ENCODE peak calls at places on chromosomes 16 and 17, in seven cellular contexts. C is dorsolateral prefrontal cortex, T is HT-29, V is RWPE1, N is progenitor cell of endocrine pancreas, S is epithelial cell of esophagus, K is T47D. H is an unnamed sample.

GRCh38 chr16:62077998-62078397 is 41.8 kb upstream of the CDH8 start:
- DNase-seq in N (no peak), K (peak; percentile 40), V (no peak), S (peak; percentile 21), T (peak; percentile 17), C (no peak), H (peak; percentile 7)

GRCh38 chr16:17564856-17565255 is 94.1 kb upstream of the XYLT1 start:
- DNase-seq in T (no peak), S (no peak), V (no peak), N (no peak), C (no peak), K (no peak), H (peak; percentile 29)

GRCh38 chr17:6088141-6088540 is 18.0 kb downstream of the WSCD1 start:
- DNase-seq in N (no peak), S (no peak), T (no peak), K (no peak), C (no peak), V (no peak), H (no peak)

GRCh38 chr17:27408891-27409290 is 47.4 kb upstream of the KSR1 start:
- DNase-seq in N (no peak), T (no peak), K (no peak), S (peak; percentile 36), C (no peak), V (peak; percentile 13), H (no peak)

GRCh38 chr17:79082311-79083190 is 7.9 kb downstream of the ENGASE start:
- DNase-seq in K (peak; percentile 65), V (peak; percentile 66), T (peak; percentile 55), N (peak; percentile 54), S (peak; percentile 36), C (no peak), H (no peak)

GRCh38 chr16:964696-965395 is 5.9 kb downstream of the LMF1 start:
- DNase-seq in K (peak; percentile 72), V (no peak), N (no peak), T (no peak), S (peak; percentile 24), C (no peak), H (peak; percentile 59)

GRCh38 chr16:89383095-89384003 is 107.0 kb downstream of the ANKRD11 start:
- DNase-seq in N (peak; percentile 21), S (peak; percentile 90), V (peak; percentile 77), T (peak; percentile 86), C (no peak), K (peak; percentile 91), H (peak; percentile 66)

GRCh38 chr17:11559601-11560000 is 38.7 kb upstream of the DNAH9 start:
- DNase-seq in V (no peak), K (no peak), C (no peak), S (no peak), T (no peak), N (no peak), H (no peak)

GRCh38 chr16:25988882-25989281 is 297.1 kb downstream of the HS3ST4 start:
- DNase-seq in N (no peak), V (no peak), K (no peak), S (no peak), C (no peak), T (no peak), H (no peak)

GRCh38 chr16:52350031-52350430 is 196.9 kb downstream of the TOX3 start:
- DNase-seq in N (no peak), T (no peak), C (no peak), V (no peak), K (no peak), S (no peak), H (no peak)

GRCh38 chr17:45270828-45271418 is 9.0 kb upstream of the SPATA32 start:
- DNase-seq in N (no peak), C (no peak), V (no peak), S (no peak), T (no peak), K (peak; percentile 37), H (no peak)

GRCh38 chr17:28549274-28550132 is 2.9 kb downstream of the UNC119 start:
- DNase-seq in V (no peak), T (no peak), N (no peak), C (no peak), S (no peak), K (no peak), H (no peak)

GRCh38 chr16:72847187-72848044 is 200.5 kb downstream of the ZFHX3 start:
- DNase-seq in N (no peak), S (peak; percentile 33), K (peak; percentile 67), C (no peak), T (peak; percentile 29), V (no peak), H (peak; percentile 25)

GRCh38 chr16:87791295-87792204 is 25.8 kb upstream of the KLHDC4 start:
- DNase-seq in K (no peak), S (peak; percentile 34), C (peak; percentile 80), V (no peak), N (no peak), T (no peak), H (no peak)

GRCh38 chr16:51982715-51983680 is 563.9 kb downstream of the TOX3 start:
- DNase-seq in T (peak; percentile 76), K (peak; percentile 75), S (peak; percentile 81), V (peak; percentile 38), C (no peak), N (peak; percentile 42), H (peak; percentile 7)

GRCh38 chr17:30961213-30962188 is 9.3 kb upstream of the RNF135 start:
- DNase-seq in K (no peak), T (no peak), V (no peak), S (peak; percentile 17), N (no peak), C (no peak), H (no peak)